ENCODE peak calls at places on chromosomes 7 and 10, in four cellular contexts. S, A, X and T are unnamed samples.

GRCh38 chr10:15857001-15857608 is 3.2 kb downstream of the MINDY3 start:
- DNase-seq in S (no peak), A (no peak), X (no peak), T (no peak)

GRCh38 chr7:135326636-135327280 is 93.1 kb downstream of the STRA8 start:
- DNase-seq in A (no peak), X (no peak), S (no peak), T (no peak)

GRCh38 chr10:71868192-71868697 is 17.2 kb upstream of the PSAP start:
- DNase-seq in X (peak; percentile 79), A (no peak), S (peak; percentile 80), T (no peak)

GRCh38 chr7:142785841-142786250 is 15.1 kb downstream of the PRSS2 start:
- DNase-seq in X (no peak), S (no peak), A (no peak), T (no peak)

GRCh38 chr10:124523301-124523871 is 61.8 kb downstream of the LHPP start:
- DNase-seq in X (no peak), S (no peak), A (no peak), T (no peak)

GRCh38 chr7:35753761-35754603 is 46.9 kb upstream of the SEPTIN7 start:
- DNase-seq in A (no peak), S (no peak), X (no peak), T (no peak)

GRCh38 chr7:17624379-17624778 is 315.9 kb downstream of the SNX13 start:
- DNase-seq in A (no peak), S (no peak), X (no peak), T (no peak)

GRCh38 chr10:86225098-86225782 is 141.4 kb downstream of the GRID1 start:
- DNase-seq in A (no peak), S (peak; percentile 45), X (no peak), T (no peak)

GRCh38 chr10:110110338-110110737 is 97.1 kb upstream of the MXI1 start:
- DNase-seq in A (no peak), S (no peak), X (no peak), T (no peak)

GRCh38 chr7:6621195-6622128 is 6.1 kb downstream of the ZNF853 start:
- DNase-seq in X (no peak), S (no peak), A (no peak), T (no peak)

GRCh38 chr10:29397221-29397620 is 108.4 kb downstream of the LYZL1 start:
- DNase-seq in X (no peak), A (no peak), S (no peak), T (no peak)

GRCh38 chr10:118374404-118374803 is 32.3 kb upstream of the FAM204A start:
- DNase-seq in S (no peak), A (no peak), X (no peak), T (no peak)

GRCh38 chr10:119025336-119025735 is 4.2 kb upstream of the NANOS1 start:
- DNase-seq in A (peak; percentile 89), S (no peak), X (peak; percentile 95), T (peak; percentile 85)

GRCh38 chr7:151131284-151131621 is 36.2 kb downstream of the GBX1 start:
- DNase-seq in A (no peak), S (no peak), X (no peak), T (no peak)

GRCh38 chr10:122648599-122649428 is 50.8 kb downstream of the C10orf120 start:
- DNase-seq in X (no peak), A (peak; percentile 44), S (peak; percentile 51), T (peak; percentile 54)

GRCh38 chr7:5350174-5350463 is 67.4 kb downstream of the SLC29A4 start:
- DNase-seq in S (no peak), A (no peak), X (no peak), T (no peak)

GRCh38 chr10:63146503-63146902 is 13.4 kb downstream of the NRBF2 start:
- DNase-seq in S (no peak), A (no peak), X (no peak), T (no peak)

GRCh38 chr10:82826132-82826531 is 951.1 kb downstream of the NRG3 start:
- DNase-seq in X (no peak), S (no peak), A (no peak), T (no peak)

GRCh38 chr10:61612451-61612850 is 50.3 kb upstream of the CABCOCO1 start:
- DNase-seq in S (no peak), X (no peak), A (no peak), T (no peak)

GRCh38 chr7:4549681-4550080 is 132.4 kb upstream of the FOXK1 start:
- DNase-seq in S (no peak), A (no peak), X (no peak), T (no peak)

GRCh38 chr7:133275008-133275407 is 22.1 kb downstream of the EXOC4 start:
- DNase-seq in S (peak; percentile 17), A (no peak), X (no peak), T (no peak)

GRCh38 chr10:84845628-84846261 is 517.4 kb downstream of the CCSER2 start:
- DNase-seq in X (no peak), S (peak; percentile 27), A (no peak), T (no peak)

GRCh38 chr10:14884082-14884481 is 5.4 kb downstream of the SUV39H2 start:
- DNase-seq in X (no peak), A (no peak), S (no peak), T (no peak)

GRCh38 chr7:158263110-158263963 is 324.3 kb downstream of the PTPRN2 start:
- DNase-seq in S (no peak), X (no peak), A (no peak), T (no peak)

GRCh38 chr10:105503714-105504113 is 862.6 kb downstream of the SORCS3 start:
- DNase-seq in S (no peak), X (no peak), A (no peak), T (no peak)

GRCh38 chr10:79347226-79347893 is at the start of gene PPIF:
- DNase-seq in A (peak; percentile 97), X (peak; percentile 89), S (peak; percentile 91), T (peak; percentile 93)

GRCh38 chr10:50576995-50577394 is 46.8 kb downstream of the SGMS1 start:
- DNase-seq in S (no peak), A (no peak), X (no peak), T (no peak)
- H3K27ac ChIP-seq in S (no peak overlapping the region), A (peak overlapping the region; percentile 69), X (no peak overlapping the region), T (peak overlapping the region; percentile 35)

GRCh38 chr7:37663693-37664092 is 19.9 kb upstream of the GPR141 start:
- DNase-seq in X (no peak), A (no peak), S (no peak), T (no peak)

GRCh38 chr7:37669818-37670217 is 13.7 kb upstream of the GPR141 start:
- DNase-seq in A (no peak), X (no peak), S (no peak), T (no peak)

GRCh38 chr7:37666026-37666780 is 17.4 kb upstream of the GPR141 start:
- DNase-seq in X (no peak), A (no peak), S (peak; percentile 90), T (no peak)

GRCh38 chr7:37660614-37661013 is 23.0 kb upstream of the GPR141 start:
- DNase-seq in S (no peak), A (no peak), X (no peak), T (no peak)

GRCh38 chr7:37665352-37666022 is 18.1 kb upstream of the GPR141 start:
- DNase-seq in X (no peak), A (no peak), S (no peak), T (no peak)
- TF ChIP-seq POLR2A in X (no peak), A (no peak), S (no peak), T (no peak)

GRCh38 chr7:25831901-25832411 is 320.0 kb upstream of the NFE2L3 start:
- DNase-seq in S (no peak), X (no peak), A (no peak), T (no peak)

GRCh38 chr7:25830228-25830627 is 321.8 kb upstream of the NFE2L3 start:
- DNase-seq in S (no peak), X (no peak), A (no peak), T (no peak)

GRCh38 chr7:25829663-25830062 is 322.3 kb upstream of the NFE2L3 start:
- DNase-seq in A (no peak), S (no peak), X (no peak), T (no peak)

GRCh38 chr7:25830986-25831558 is 320.9 kb upstream of the NFE2L3 start:
- DNase-seq in X (no peak), A (no peak), S (no peak), T (no peak)

GRCh38 chr7:25828468-25828867 is 323.5 kb upstream of the NFE2L3 start:
- DNase-seq in S (no peak), A (no peak), X (no peak), T (no peak)
- H3K27ac ChIP-seq in S (no peak overlapping the region), A (no peak overlapping the region), X (no peak overlapping the region), T (no peak overlapping the region)

GRCh38 chr10:1045415-1045814 is 3.5 kb downstream of the IDI1 start:
- DNase-seq in X (no peak), A (no peak), S (no peak), T (no peak)

GRCh38 chr10:1044146-1044545 is 4.8 kb downstream of the IDI1 start:
- DNase-seq in A (no peak), S (no peak), X (no peak), T (no peak)

GRCh38 chr10:1041514-1041913 is 7.4 kb downstream of the IDI1 start:
- DNase-seq in X (no peak), A (no peak), S (no peak), T (no peak)

GRCh38 chr10:1044964-1045363 is 4.0 kb downstream of the IDI1 start:
- DNase-seq in X (no peak), A (no peak), S (no peak), T (no peak)

GRCh38 chr10:1043532-1043995 is 5.4 kb downstream of the IDI1 start:
- DNase-seq in X (no peak), S (no peak), A (no peak), T (no peak)
- TF ChIP-seq POLR2A in X (no peak), S (no peak), A (no peak), T (no peak)